ENCODE peak calls at places on chromosome X, in eight cellular contexts. One of them, this sample, is unnamed.

GRCh38 chrX:49106930-49107329 is 16.6 kb downstream of the GPKOW start:
- DNase-seq in CD4-positive, alpha-beta T cell: no peak
- DNase-seq in upper lobe of right lung: no peak
- DNase-seq in ovary: no peak
- DNase-seq in fibroblast of mammary gland: peak; percentile 49
- DNase-seq in RWPE1: no peak
- DNase-seq in hepatocyte: peak; percentile 38
- DNase-seq in naive thymus-derived CD4-positive, alpha-beta T cell: no peak
- DNase-seq in this sample: no peak

GRCh38 chrX:104254442-104255115 is at the start of gene ESX1:
- DNase-seq in hepatocyte: no peak
- DNase-seq in upper lobe of right lung: no peak
- DNase-seq in naive thymus-derived CD4-positive, alpha-beta T cell: no peak
- DNase-seq in ovary: no peak
- DNase-seq in RWPE1: no peak
- DNase-seq in fibroblast of mammary gland: peak; percentile 3
- DNase-seq in CD4-positive, alpha-beta T cell: no peak
- DNase-seq in this sample: no peak

GRCh38 chrX:108734426-108734825 is 1.9 kb downstream of the IRS4 start:
- DNase-seq in fibroblast of mammary gland: no peak
- DNase-seq in CD4-positive, alpha-beta T cell: no peak
- DNase-seq in upper lobe of right lung: peak; percentile 12
- DNase-seq in naive thymus-derived CD4-positive, alpha-beta T cell: no peak
- DNase-seq in ovary: no peak
- DNase-seq in hepatocyte: no peak
- DNase-seq in RWPE1: no peak
- DNase-seq in this sample: no peak

GRCh38 chrX:7927259-7928167 is at the start of gene PNPLA4:
- DNase-seq in hepatocyte: peak; percentile 89
- DNase-seq in RWPE1: peak; percentile 64
- DNase-seq in CD4-positive, alpha-beta T cell: peak; percentile 80
- DNase-seq in fibroblast of mammary gland: peak; percentile 68
- DNase-seq in upper lobe of right lung: peak; percentile 93
- DNase-seq in naive thymus-derived CD4-positive, alpha-beta T cell: peak; percentile 72
- DNase-seq in ovary: peak; percentile 87
- DNase-seq in this sample: peak; percentile 59

GRCh38 chrX:133366735-133367134 is 48.6 kb downstream of the GPC4 start:
- DNase-seq in hepatocyte: no peak
- DNase-seq in upper lobe of right lung: no peak
- DNase-seq in fibroblast of mammary gland: no peak
- DNase-seq in ovary: no peak
- DNase-seq in CD4-positive, alpha-beta T cell: no peak
- DNase-seq in naive thymus-derived CD4-positive, alpha-beta T cell: no peak
- DNase-seq in RWPE1: no peak
- DNase-seq in this sample: no peak

GRCh38 chrX:103063191-103063845 is 653 bp downstream of the BEX1 start:
- DNase-seq in RWPE1: peak; percentile 2
- DNase-seq in hepatocyte: peak; percentile 58
- DNase-seq in fibroblast of mammary gland: peak; percentile 30
- DNase-seq in upper lobe of right lung: no peak
- DNase-seq in naive thymus-derived CD4-positive, alpha-beta T cell: no peak
- DNase-seq in CD4-positive, alpha-beta T cell: no peak
- DNase-seq in ovary: peak; percentile 31
- DNase-seq in this sample: no peak

GRCh38 chrX:7690842-7691241 is 152.1 kb upstream of the VCX start:
- DNase-seq in upper lobe of right lung: no peak
- DNase-seq in RWPE1: no peak
- DNase-seq in fibroblast of mammary gland: no peak
- DNase-seq in hepatocyte: no peak
- DNase-seq in ovary: no peak
- DNase-seq in naive thymus-derived CD4-positive, alpha-beta T cell: no peak
- DNase-seq in CD4-positive, alpha-beta T cell: no peak
- DNase-seq in this sample: no peak

GRCh38 chrX:56228914-56229313 is 3.2 kb upstream of the KLF8 start:
- DNase-seq in CD4-positive, alpha-beta T cell: no peak
- DNase-seq in hepatocyte: no peak
- DNase-seq in fibroblast of mammary gland: peak; percentile 4
- DNase-seq in naive thymus-derived CD4-positive, alpha-beta T cell: no peak
- DNase-seq in upper lobe of right lung: no peak
- DNase-seq in ovary: no peak
- DNase-seq in RWPE1: no peak
- DNase-seq in this sample: no peak

GRCh38 chrX:154044045-154044444 is 24.3 kb upstream of the IRAK1 start:
- DNase-seq in ovary: no peak
- DNase-seq in naive thymus-derived CD4-positive, alpha-beta T cell: no peak
- DNase-seq in fibroblast of mammary gland: no peak
- DNase-seq in upper lobe of right lung: no peak
- DNase-seq in CD4-positive, alpha-beta T cell: no peak
- DNase-seq in hepatocyte: no peak
- DNase-seq in RWPE1: no peak
- DNase-seq in this sample: no peak

This sample was measured in effector CD8-positive, alpha-beta T cell.